ENCODE peak calls at places on chromosomes 3 and 15, in four cellular contexts. One of them, this sample, is unnamed.

GRCh38 chr3:22372292-22372949 is 621.4 kb upstream of the ZNF385D start:
- DNase-seq in A549: no peak
- DNase-seq in IMR-90: no peak
- DNase-seq in HCT116: no peak
- DNase-seq in this sample: no peak

GRCh38 chr3:127408684-127409420 is 121.0 kb upstream of the PRR20G start:
- DNase-seq in A549: no peak
- DNase-seq in IMR-90: no peak
- DNase-seq in HCT116: no peak
- DNase-seq in this sample: peak

GRCh38 chr15:96505014-96505413 is 174.5 kb downstream of the NR2F2 start:
- DNase-seq in A549: no peak
- DNase-seq in IMR-90: no peak
- DNase-seq in HCT116: no peak
- DNase-seq in this sample: no peak

GRCh38 chr3:197854596-197855343 is 63.7 kb downstream of the LRCH3 start:
- DNase-seq in A549: no peak
- DNase-seq in IMR-90: peak
- DNase-seq in HCT116: peak
- DNase-seq in this sample: peak

GRCh38 chr3:46112296-46112695 is 85.0 kb upstream of the XCR1 start:
- DNase-seq in A549: no peak
- DNase-seq in IMR-90: no peak
- DNase-seq in HCT116: no peak
- DNase-seq in this sample: no peak

GRCh38 chr3:42827654-42828053 is 18.4 kb downstream of the ACKR2 start:
- DNase-seq in A549: no peak
- DNase-seq in IMR-90: no peak
- DNase-seq in HCT116: no peak
- DNase-seq in this sample: no peak

GRCh38 chr3:178971614-178972013 is 100.0 kb downstream of the ZMAT3 start:
- DNase-seq in A549: no peak
- DNase-seq in IMR-90: peak
- DNase-seq in HCT116: peak
- DNase-seq in this sample: no peak

GRCh38 chr15:65198571-65198970 is 12.7 kb downstream of the CILP start:
- DNase-seq in A549: no peak
- DNase-seq in IMR-90: no peak
- DNase-seq in HCT116: no peak
- DNase-seq in this sample: no peak

GRCh38 chr3:127137113-127137512 is 55.8 kb upstream of the PRR23E start:
- DNase-seq in A549: no peak
- DNase-seq in IMR-90: no peak
- DNase-seq in HCT116: no peak
- DNase-seq in this sample: no peak

GRCh38 chr3:17052348-17052747 is 167.6 kb downstream of the PLCL2 start:
- DNase-seq in A549: no peak
- DNase-seq in IMR-90: no peak
- DNase-seq in HCT116: no peak
- DNase-seq in this sample: no peak

GRCh38 chr3:107992976-107993684 is 97.7 kb downstream of the CD47 start:
- DNase-seq in A549: no peak
- DNase-seq in IMR-90: peak
- DNase-seq in HCT116: no peak
- DNase-seq in this sample: no peak

GRCh38 chr3:131801566-131801965 is 233.2 kb downstream of the CPNE4 start:
- DNase-seq in A549: no peak
- DNase-seq in IMR-90: no peak
- DNase-seq in HCT116: no peak
- DNase-seq in this sample: no peak

GRCh38 chr15:52651868-52652267 is 27.3 kb downstream of the ATOSA start:
- DNase-seq in A549: peak
- DNase-seq in IMR-90: peak
- DNase-seq in HCT116: peak
- DNase-seq in this sample: peak

GRCh38 chr15:60620707-60621106 is 141.8 kb upstream of the ICE2 start:
- DNase-seq in A549: no peak
- DNase-seq in IMR-90: peak
- DNase-seq in HCT116: no peak
- DNase-seq in this sample: no peak

GRCh38 chr15:80492409-80492808 is 88.2 kb downstream of the ARNT2 start:
- DNase-seq in A549: no peak
- DNase-seq in IMR-90: no peak
- DNase-seq in HCT116: no peak
- DNase-seq in this sample: no peak

GRCh38 chr3:132637590-132637989 is 22.0 kb downstream of the ACAD11 start:
- DNase-seq in A549: no peak
- DNase-seq in IMR-90: peak
- DNase-seq in HCT116: no peak
- DNase-seq in this sample: no peak

GRCh38 chr15:51243774-51244173 is 94.6 kb downstream of the CYP19A1 start:
- DNase-seq in A549: no peak
- DNase-seq in IMR-90: peak
- DNase-seq in HCT116: peak
- DNase-seq in this sample: no peak

GRCh38 chr3:5891721-5892120 is 704.2 kb downstream of the EDEM1 start:
- DNase-seq in A549: no peak
- DNase-seq in IMR-90: no peak
- DNase-seq in HCT116: no peak
- DNase-seq in this sample: no peak

GRCh38 chr15:66765478-66766281 is 63.6 kb downstream of the SMAD6 start:
- DNase-seq in A549: peak
- DNase-seq in IMR-90: no peak
- DNase-seq in HCT116: peak
- DNase-seq in this sample: no peak

GRCh38 chr3:27914199-27914598 is 192.1 kb upstream of the EOMES start:
- DNase-seq in A549: no peak
- DNase-seq in IMR-90: no peak
- DNase-seq in HCT116: no peak
- DNase-seq in this sample: no peak

GRCh38 chr3:30516238-30516637 is 90.2 kb upstream of the TGFBR2 start:
- DNase-seq in A549: no peak
- DNase-seq in IMR-90: peak
- DNase-seq in HCT116: no peak
- DNase-seq in this sample: no peak

GRCh38 chr3:175255698-175256097 is 396.6 kb downstream of the NAALADL2 start:
- DNase-seq in A549: no peak
- DNase-seq in IMR-90: peak
- DNase-seq in HCT116: no peak
- DNase-seq in this sample: no peak

GRCh38 chr3:153273767-153274443 is 111.9 kb downstream of the RAP2B start:
- DNase-seq in A549: no peak
- DNase-seq in IMR-90: peak
- DNase-seq in HCT116: no peak
- DNase-seq in this sample: no peak

GRCh38 chr15:74377831-74378766 is 10.7 kb upstream of the CYP11A1 start:
- DNase-seq in A549: no peak
- DNase-seq in IMR-90: no peak
- DNase-seq in HCT116: no peak
- DNase-seq in this sample: no peak

GRCh38 chr15:74381190-74381453 is 13.7 kb upstream of the CYP11A1 start:
- DNase-seq in A549: no peak
- DNase-seq in IMR-90: no peak
- DNase-seq in HCT116: no peak
- DNase-seq in this sample: no peak

GRCh38 chr15:74376825-74377581 is 9.6 kb upstream of the CYP11A1 start:
- DNase-seq in A549: no peak
- DNase-seq in IMR-90: no peak
- DNase-seq in HCT116: no peak
- DNase-seq in this sample: no peak

GRCh38 chr15:74380361-74381189 is 13.1 kb upstream of the CYP11A1 start:
- DNase-seq in A549: no peak
- DNase-seq in IMR-90: no peak
- DNase-seq in HCT116: no peak
- DNase-seq in this sample: no peak

DNA sequence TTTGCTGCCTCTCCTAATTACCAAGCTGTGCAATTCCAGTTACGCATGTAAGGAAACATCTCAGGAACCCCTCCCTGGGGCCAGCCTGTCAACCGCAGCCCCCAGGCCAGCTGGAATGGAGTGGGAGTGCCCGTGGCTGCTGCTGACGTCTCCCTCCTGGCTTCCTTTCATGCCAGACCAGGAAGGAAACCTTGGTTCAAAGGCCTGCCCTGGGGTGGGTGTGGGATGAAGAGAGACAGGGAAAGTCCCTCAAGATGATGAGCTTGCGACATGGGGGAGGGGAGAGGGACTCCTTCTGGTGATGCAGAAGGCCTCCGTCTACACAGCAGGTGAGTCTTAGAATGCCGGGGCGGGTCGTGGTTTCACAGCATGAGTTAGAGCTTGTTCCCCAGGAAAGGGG is 11.4 kb upstream of the CYP11A1 start:
- DNase-seq in A549: no peak
- DNase-seq in IMR-90: peak
- DNase-seq in HCT116: no peak
- DNase-seq in this sample: no peak
- TF ChIP-seq RAD21 in A549: no peak
- TF ChIP-seq RAD21 in IMR-90: no peak
- TF ChIP-seq RAD21 in HCT116: no peak
- TF ChIP-seq RAD21 in this sample: no peak

GRCh38 chr3:181943285-181943684 is 231.6 kb downstream of the SOX2 start:
- DNase-seq in A549: no peak
- DNase-seq in IMR-90: no peak
- DNase-seq in HCT116: no peak
- DNase-seq in this sample: no peak
- TF ChIP-seq RAD21 in A549: no peak
- TF ChIP-seq RAD21 in IMR-90: no peak
- TF ChIP-seq RAD21 in HCT116: no peak
- TF ChIP-seq RAD21 in this sample: no peak

DNA sequence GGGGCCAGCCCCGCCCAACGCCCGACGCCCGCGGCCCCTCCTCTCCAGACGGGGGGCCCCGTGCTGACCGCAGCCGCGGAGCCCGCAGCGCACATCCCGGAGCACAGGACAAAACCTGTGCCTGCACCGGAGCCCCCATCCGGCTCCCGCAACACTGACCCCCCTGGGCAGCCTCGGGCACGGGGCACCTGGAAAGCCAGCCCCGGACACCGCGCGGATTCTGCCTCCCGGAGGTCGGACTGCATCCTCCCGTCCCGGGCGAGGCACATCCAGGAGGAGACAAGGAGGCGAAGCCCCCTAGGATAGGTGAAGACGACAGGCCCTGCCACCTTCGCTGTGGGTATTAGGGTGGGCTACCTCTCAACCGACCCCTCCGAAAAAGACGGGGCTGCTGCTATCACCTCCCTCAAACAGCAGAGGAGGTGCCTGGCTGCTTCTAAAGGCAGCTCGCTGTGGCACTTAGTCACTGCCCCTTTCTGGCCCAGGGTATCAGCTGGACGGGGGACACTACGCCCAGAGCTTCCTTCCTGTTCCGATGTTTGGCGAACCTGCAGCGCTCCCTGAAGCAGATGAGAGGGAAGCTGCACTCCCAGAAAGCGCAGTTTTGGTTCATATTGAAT is 10.6 kb downstream of the XXYLT1 start:
- DNase-seq in A549: no peak
- DNase-seq in IMR-90: no peak
- DNase-seq in HCT116: no peak
- DNase-seq in this sample: peak
- TF ChIP-seq RAD21 in A549: no peak
- TF ChIP-seq RAD21 in IMR-90: no peak
- TF ChIP-seq RAD21 in HCT116: no peak
- TF ChIP-seq RAD21 in this sample: no peak

GRCh38 chr15:99202176-99202552 is 47.2 kb downstream of the TTC23 start:
- DNase-seq in A549: no peak
- DNase-seq in IMR-90: no peak
- DNase-seq in HCT116: no peak
- DNase-seq in this sample: no peak

GRCh38 chr15:99197861-99198260 is 51.5 kb downstream of the TTC23 start:
- DNase-seq in A549: no peak
- DNase-seq in IMR-90: peak
- DNase-seq in HCT116: no peak
- DNase-seq in this sample: no peak

GRCh38 chr15:99201410-99202175 is 47.8 kb downstream of the TTC23 start:
- DNase-seq in A549: no peak
- DNase-seq in IMR-90: no peak
- DNase-seq in HCT116: no peak
- DNase-seq in this sample: no peak
- TF ChIP-seq RAD21 in A549: no peak
- TF ChIP-seq RAD21 in IMR-90: no peak
- TF ChIP-seq RAD21 in HCT116: no peak
- TF ChIP-seq RAD21 in this sample: no peak

GRCh38 chr3:135788978-135789377 is 176.6 kb upstream of the PPP2R3A start:
- DNase-seq in A549: no peak
- DNase-seq in IMR-90: no peak
- DNase-seq in HCT116: no peak
- DNase-seq in this sample: no peak

GRCh38 chr3:135792174-135792573 is 173.4 kb upstream of the PPP2R3A start:
- DNase-seq in A549: no peak
- DNase-seq in IMR-90: no peak
- DNase-seq in HCT116: no peak
- DNase-seq in this sample: no peak
- TF ChIP-seq RAD21 in A549: peak
- TF ChIP-seq RAD21 in IMR-90: no peak
- TF ChIP-seq RAD21 in HCT116: peak
- TF ChIP-seq RAD21 in this sample: peak

GRCh38 chr15:50190166-50190570 is 8.2 kb downstream of the SLC27A2 start:
- DNase-seq in A549: no peak
- DNase-seq in IMR-90: no peak
- DNase-seq in HCT116: no peak
- DNase-seq in this sample: no peak
- TF ChIP-seq RAD21 in A549: no peak
- TF ChIP-seq RAD21 in IMR-90: no peak
- TF ChIP-seq RAD21 in HCT116: no peak
- TF ChIP-seq RAD21 in this sample: no peak

GRCh38 chr3:11602441-11602840 is 41.3 kb downstream of the VGLL4 start:
- DNase-seq in A549: no peak
- DNase-seq in IMR-90: no peak
- DNase-seq in HCT116: no peak
- DNase-seq in this sample: no peak

GRCh38 chr3:11600501-11601282 is 43.0 kb downstream of the VGLL4 start:
- DNase-seq in A549: peak
- DNase-seq in IMR-90: peak
- DNase-seq in HCT116: peak
- DNase-seq in this sample: peak

GRCh38 chr3:11603628-11604027 is 40.1 kb downstream of the VGLL4 start:
- DNase-seq in A549: no peak
- DNase-seq in IMR-90: peak
- DNase-seq in HCT116: no peak
- DNase-seq in this sample: no peak

GRCh38 chr3:11602886-11603285 is 40.8 kb downstream of the VGLL4 start:
- DNase-seq in A549: no peak
- DNase-seq in IMR-90: no peak
- DNase-seq in HCT116: no peak
- DNase-seq in this sample: no peak

GRCh38 chr3:11601446-11602241 is 42.1 kb downstream of the VGLL4 start:
- DNase-seq in A549: no peak
- DNase-seq in IMR-90: peak
- DNase-seq in HCT116: no peak
- DNase-seq in this sample: no peak
- TF ChIP-seq RAD21 in A549: no peak
- TF ChIP-seq RAD21 in IMR-90: no peak
- TF ChIP-seq RAD21 in HCT116: no peak
- TF ChIP-seq RAD21 in this sample: no peak